ENCODE peak calls at places on chromosome 16, in nine cellular contexts. U is breast epithelium, S is body of pancreas, X is fibroblast of villous mesenchyme, R is A549, T is Caco-2, E is GM12865, M is colonic mucosa, N is AG10803. Q is an unnamed sample.

GRCh38 chr16:72195609-72196008 is 23.7 kb upstream of the PMFBP1 start:
- DNase-seq in M (no peak), U (no peak), E (no peak), S (no peak), R (no peak), T (no peak), N (no peak), X (no peak), Q (no peak)

GRCh38 chr16:58306327-58306726 is 11.5 kb upstream of the PRSS54 start:
- DNase-seq in U (no peak), S (peak), N (peak), X (peak), E (peak), M (peak), R (peak), T (no peak), Q (no peak)

GRCh38 chr16:586645-587590 is 2.9 kb upstream of the RAB40C start:
- DNase-seq in M (no peak), N (no peak), R (no peak), S (peak), T (no peak), E (no peak), U (no peak), X (no peak), Q (no peak)

GRCh38 chr16:72952404-72953301 is 95.3 kb downstream of the ZFHX3 start:
- DNase-seq in N (peak), R (no peak), T (no peak), S (no peak), E (no peak), M (no peak), U (no peak), X (peak), Q (no peak)

GRCh38 chr16:13935408-13935807 is 15.5 kb downstream of the ERCC4 start:
- DNase-seq in R (peak), E (no peak), M (no peak), T (no peak), N (no peak), X (no peak), S (no peak), U (no peak), Q (no peak)

GRCh38 chr16:13036600-13036999 is 135.2 kb downstream of the SHISA9 start:
- DNase-seq in X (peak), M (peak), U (no peak), E (peak), R (peak), T (peak), S (peak), N (peak), Q (peak)

GRCh38 chr16:20901441-20902112 is 1.0 kb downstream of the LYRM1 start:
- DNase-seq in R (peak), E (peak), M (peak), X (peak), U (peak), S (peak), T (peak), N (peak), Q (peak)

GRCh38 chr16:87000007-87000406 is 317.2 kb downstream of the C16orf95 start:
- DNase-seq in M (no peak), U (no peak), T (no peak), R (peak), N (no peak), E (no peak), X (no peak), S (no peak), Q (no peak)

GRCh38 chr16:228151-228855 is 946 bp downstream of the LUC7L start:
- DNase-seq in M (no peak), E (peak), N (no peak), X (peak), R (peak), U (no peak), S (no peak), T (no peak), Q (no peak)

GRCh38 chr16:67563708-67564468 is 1.6 kb downstream of the CTCF start:
- DNase-seq in E (peak), X (peak), N (peak), R (peak), T (no peak), M (peak), S (peak), U (peak), Q (no peak)

GRCh38 chr16:74169687-74170522 is 126.7 kb upstream of the PSMD7 start:
- DNase-seq in S (no peak), E (no peak), N (peak), U (no peak), T (no peak), R (peak), X (peak), M (peak), Q (no peak)

GRCh38 chr16:29663020-29663828 is at the start of gene SPN:
- DNase-seq in M (no peak), R (no peak), S (no peak), E (peak), U (no peak), X (no peak), T (no peak), N (no peak), Q (no peak)

GRCh38 chr16:22299036-22299435 is 1.8 kb downstream of the POLR3E start:
- DNase-seq in S (no peak), T (no peak), R (no peak), U (no peak), M (no peak), E (no peak), N (no peak), X (no peak), Q (no peak)

GRCh38 chr16:53821487-53821886 is 117.5 kb downstream of the FTO start:
- DNase-seq in E (no peak), M (no peak), R (no peak), U (no peak), N (peak), S (no peak), X (peak), T (no peak), Q (no peak)

GRCh38 chr16:58046054-58046881 is 20.7 kb downstream of the MMP15 start:
- DNase-seq in N (no peak), S (no peak), U (no peak), M (no peak), E (no peak), X (no peak), R (no peak), T (no peak), Q (no peak)

GRCh38 chr16:55597928-55598327 is 31.4 kb downstream of the CAPNS2 start:
- DNase-seq in N (no peak), E (no peak), U (no peak), M (no peak), S (no peak), X (peak), R (no peak), T (no peak), Q (no peak)

GRCh38 chr16:57898961-57899360 is 72.0 kb downstream of the CNGB1 start:
- DNase-seq in R (no peak), X (no peak), M (no peak), S (no peak), U (no peak), N (no peak), T (no peak), E (no peak), Q (no peak)

GRCh38 chr16:88978608-88979346 is 1.8 kb upstream of the CBFA2T3 start:
- DNase-seq in R (no peak), U (no peak), M (no peak), T (no peak), S (no peak), X (no peak), E (peak), N (no peak), Q (no peak)

GRCh38 chr16:79697562-79698112 is 97.1 kb upstream of the MAF start:
- DNase-seq in T (no peak), X (no peak), E (no peak), U (no peak), M (no peak), N (no peak), R (no peak), S (no peak), Q (no peak)

GRCh38 chr16:17213025-17213424 is 257.7 kb downstream of the XYLT1 start:
- DNase-seq in T (no peak), M (no peak), U (no peak), N (no peak), X (no peak), R (no peak), S (no peak), E (no peak), Q (no peak)

DNA sequence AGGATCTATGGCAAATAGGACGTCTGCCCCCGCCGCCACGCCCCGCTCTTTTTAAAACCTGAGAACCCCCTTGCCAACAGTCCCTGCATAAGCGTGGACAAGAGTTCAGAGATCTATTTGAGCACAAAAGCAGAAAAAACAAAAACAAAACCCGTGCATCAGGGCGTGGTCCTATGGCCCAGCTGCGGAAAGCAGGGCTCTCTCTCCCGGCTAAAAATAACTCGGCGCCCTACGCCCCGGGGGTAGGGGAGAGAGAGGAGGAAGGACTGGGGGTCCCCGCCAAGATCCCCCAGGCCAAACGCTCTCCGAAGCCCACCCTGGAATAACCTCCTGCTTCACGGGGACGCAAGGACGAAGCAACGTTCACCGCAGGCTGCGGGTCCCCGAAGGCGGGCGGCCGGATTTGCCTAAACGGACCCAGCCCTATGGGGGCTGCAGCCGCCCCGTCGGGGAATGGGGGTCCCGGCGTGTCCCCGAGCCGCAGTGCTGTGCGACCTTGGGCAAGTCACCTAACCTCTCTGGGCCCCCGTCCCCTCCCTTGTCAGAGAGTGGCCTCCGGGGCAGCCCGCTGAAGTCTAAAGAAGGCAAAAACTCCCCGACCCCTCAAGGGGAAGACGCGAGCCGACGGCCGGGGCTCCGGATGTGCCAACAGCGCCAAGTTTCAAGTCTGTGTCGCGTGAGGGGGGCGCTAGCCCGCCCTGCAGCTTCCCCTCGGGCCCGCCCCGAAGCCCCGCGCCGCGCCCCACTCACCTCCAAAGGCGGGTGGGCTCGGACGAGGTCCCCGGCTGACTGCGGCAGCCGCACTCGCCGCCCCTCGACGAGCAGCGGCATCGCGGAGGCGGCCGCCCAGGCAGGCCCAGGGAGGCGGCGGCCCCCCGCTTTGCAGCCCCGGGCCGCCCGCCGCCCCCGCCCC is 477 bp downstream of the NTAN1 start:
- DNase-seq in E (peak), T (peak), R (peak), S (peak), N (peak), M (peak), X (peak), U (no peak), Q (no peak)
- TF ChIP-seq CTCF in E (peak), T (no peak), R (peak), S (no peak), N (no peak), M (no peak), X (no peak), U (no peak), Q (no peak)

DNA sequence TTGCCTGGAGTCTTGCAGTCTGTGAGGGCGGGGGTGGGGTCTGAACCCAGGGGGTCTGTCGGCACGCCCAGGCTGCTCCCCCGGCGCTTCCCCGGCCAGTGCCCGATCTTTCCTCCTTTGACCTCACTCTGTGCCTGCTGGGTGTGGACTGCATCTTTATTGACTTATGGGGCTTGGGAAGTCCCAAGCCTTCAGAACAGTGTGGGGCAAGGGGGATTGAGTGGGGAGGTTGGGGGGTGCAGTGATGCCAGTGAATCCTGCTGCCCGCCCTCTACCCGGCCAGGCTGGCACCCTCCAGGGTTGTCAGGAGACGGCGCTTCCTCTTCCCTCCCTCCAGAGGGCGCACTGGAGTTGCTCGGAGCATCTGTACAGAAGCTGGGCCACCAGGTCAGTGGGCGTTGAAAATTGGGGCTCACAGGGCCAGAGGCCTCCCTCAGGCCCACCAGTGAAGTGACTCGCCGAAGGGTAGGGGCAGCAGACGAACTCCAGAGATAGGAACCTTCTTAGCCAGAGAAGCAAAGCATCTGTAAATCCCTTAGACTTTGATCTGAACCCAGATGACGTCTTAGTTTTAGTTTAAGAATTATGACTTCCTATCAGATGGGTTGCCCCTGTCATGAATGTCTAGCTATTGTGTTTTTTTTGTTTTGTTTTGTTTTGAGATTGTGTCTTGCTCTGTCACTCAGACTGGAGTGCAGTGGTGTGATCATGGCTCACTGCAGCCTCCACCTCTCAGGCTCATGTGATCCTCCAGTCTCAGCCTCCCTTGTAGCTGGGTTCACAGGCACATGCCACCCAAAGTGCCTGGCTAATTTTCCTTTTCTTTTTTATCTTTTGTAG is 184.8 kb upstream of the CIBAR2 start:
- DNase-seq in R (peak), M (peak), N (peak), T (peak), X (peak), U (no peak), E (peak), S (peak), Q (no peak)
- TF ChIP-seq CTCF in R (peak), M (peak), N (peak), T (peak), X (peak), U (peak), E (peak), S (peak), Q (peak)

DNA sequence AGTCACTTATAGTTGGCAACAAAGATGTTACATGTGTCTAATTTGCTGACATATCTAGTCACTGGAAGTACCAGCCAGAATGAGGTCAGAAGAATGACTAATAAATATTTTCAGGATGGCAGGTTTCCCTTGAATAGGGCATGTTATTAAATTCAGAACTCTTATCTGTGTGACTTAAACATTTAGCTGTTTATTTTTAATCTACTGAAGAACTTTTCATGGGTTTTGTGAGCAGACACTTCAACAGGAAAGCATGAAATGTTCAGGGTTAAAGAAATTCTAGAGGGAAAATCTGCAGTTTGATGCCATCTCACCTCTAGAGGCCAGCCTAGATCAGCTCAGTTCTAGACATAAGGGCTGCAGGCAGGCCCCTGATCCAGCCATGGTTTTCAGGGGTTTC is 13.2 kb downstream of the JPT2 start:
- DNase-seq in T (no peak), M (no peak), E (no peak), X (peak), U (no peak), S (no peak), N (peak), R (peak), Q (no peak)
- TF ChIP-seq CTCF in T (no peak), M (no peak), E (no peak), X (peak), U (no peak), S (no peak), N (peak), R (peak), Q (no peak)

GRCh38 chr16:85636234-85636812 is 23.2 kb downstream of the GSE1 start:
- DNase-seq in X (no peak), R (no peak), U (no peak), M (no peak), N (no peak), T (no peak), E (no peak), S (no peak), Q (no peak)

GRCh38 chr16:85633888-85634287 is 20.8 kb downstream of the GSE1 start:
- DNase-seq in T (no peak), N (no peak), U (no peak), E (no peak), M (no peak), X (no peak), S (no peak), R (no peak), Q (no peak)

GRCh38 chr16:85633438-85633743 is 20.3 kb downstream of the GSE1 start:
- DNase-seq in N (no peak), X (no peak), E (no peak), T (no peak), M (no peak), U (no peak), S (no peak), R (no peak), Q (no peak)

GRCh38 chr16:85635545-85636140 is 22.5 kb downstream of the GSE1 start:
- DNase-seq in X (no peak), M (no peak), S (peak), U (no peak), N (no peak), R (no peak), E (no peak), T (no peak), Q (no peak)

DNA sequence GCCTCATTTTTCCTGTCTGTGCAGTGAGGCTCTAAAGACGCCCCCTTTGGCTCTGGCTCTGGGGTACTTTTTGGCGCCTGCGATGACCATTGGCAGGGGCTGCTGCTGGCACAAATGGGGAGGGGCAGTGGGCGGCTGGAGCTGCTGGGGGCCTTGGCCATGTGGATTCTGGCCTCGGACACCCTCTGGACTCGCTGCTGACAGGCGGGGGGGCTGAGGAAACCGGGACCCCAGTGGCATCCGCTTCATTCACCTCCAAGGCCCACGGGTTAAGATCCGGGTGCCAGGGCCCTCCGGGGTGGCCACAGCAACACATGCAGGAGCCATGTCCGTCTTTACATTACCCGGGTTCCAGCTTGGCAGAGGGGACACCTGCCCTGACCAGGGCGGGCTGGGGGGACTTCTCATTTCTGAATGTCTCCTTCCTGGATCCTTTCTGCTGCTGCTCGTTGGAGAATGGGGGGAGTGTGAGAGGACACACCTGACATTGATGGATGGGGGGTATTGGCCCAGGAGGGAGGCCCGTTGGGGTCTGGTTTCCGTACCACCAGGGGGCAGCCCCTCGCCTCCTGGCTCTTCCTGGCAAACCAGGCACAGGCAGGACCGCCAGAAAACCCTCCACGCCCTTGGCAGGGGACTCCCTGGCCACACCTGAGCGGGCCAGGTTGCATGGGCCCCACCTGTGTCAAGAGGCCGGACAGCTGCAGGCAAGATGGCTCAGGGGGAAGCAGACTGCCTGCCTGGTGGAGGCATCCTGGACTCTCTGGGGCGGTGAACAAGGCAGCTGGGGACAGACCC is 21.8 kb downstream of the GSE1 start:
- DNase-seq in M (no peak), T (no peak), U (no peak), X (no peak), S (no peak), E (no peak), N (no peak), R (no peak), Q (no peak)
- TF ChIP-seq CTCF in M (no peak), T (peak), U (no peak), X (peak), S (peak), E (no peak), N (no peak), R (peak), Q (no peak)

GRCh38 chr16:75801307-75801706 is 75.0 kb upstream of the CPHXL start:
- DNase-seq in T (no peak), N (no peak), X (no peak), S (no peak), M (no peak), E (no peak), U (no peak), R (no peak), Q (no peak)
- TF ChIP-seq CTCF in T (peak), N (no peak), X (no peak), S (no peak), M (no peak), E (no peak), U (no peak), R (peak), Q (peak)

GRCh38 chr16:81519298-81520150 is 74.9 kb downstream of the CMIP start:
- DNase-seq in X (no peak), E (peak), R (no peak), M (no peak), T (no peak), S (no peak), U (no peak), N (no peak), Q (no peak)
- TF ChIP-seq CTCF in X (no peak), E (no peak), R (no peak), M (no peak), T (no peak), S (no peak), U (no peak), N (no peak), Q (no peak)

GRCh38 chr16:4339909-4340308 is 11.2 kb downstream of the PAM16 start:
- DNase-seq in X (peak), U (no peak), R (no peak), N (peak), M (no peak), S (no peak), E (no peak), T (no peak), Q (no peak)
- TF ChIP-seq CTCF in X (peak), U (no peak), R (no peak), N (no peak), M (no peak), S (no peak), E (no peak), T (no peak), Q (no peak)

GRCh38 chr16:30678586-30678970 is 20.3 kb downstream of the FBRS start:
- DNase-seq in M (no peak), X (no peak), E (no peak), T (no peak), N (no peak), U (no peak), R (no peak), S (no peak), Q (no peak)
- TF ChIP-seq CTCF in M (no peak), X (no peak), E (no peak), T (no peak), N (no peak), U (no peak), R (no peak), S (no peak), Q (no peak)

GRCh38 chr16:65572156-65572555 is 450.3 kb upstream of the CDH11 start:
- DNase-seq in T (no peak), U (no peak), M (no peak), N (peak), S (no peak), E (no peak), X (peak), R (no peak), Q (no peak)
- TF ChIP-seq CTCF in T (no peak), U (no peak), M (no peak), N (peak), S (no peak), E (no peak), X (no peak), R (no peak), Q (no peak)

GRCh38 chr16:9820481-9821246 is 361.6 kb downstream of the GRIN2A start:
- DNase-seq in R (no peak), N (no peak), X (no peak), U (no peak), S (no peak), T (no peak), E (no peak), M (no peak), Q (no peak)
- TF ChIP-seq CTCF in R (no peak), N (no peak), X (no peak), U (no peak), S (no peak), T (peak), E (no peak), M (no peak), Q (no peak)